ENCODE peak calls at places on chromosomes 11 and 22, in seven cellular contexts. X is stimulated activated CD4-positive, alpha-beta T cell treated with anti-CD3 and anti-CD28 coated beads, Interleukin-4, amount 100 ng/mL, for 48 hours; U is stimulated activated CD8-positive, alpha-beta memory T cell treated with anti-CD3 and anti-CD28 coated beads, Interleukin-15, amount 100 ng/mL, for 4 hours; N is left ventricle myocardium inferior; R is NCI-H510A treated with DMSO at 0.1 percent for 48 hours; S is RWPE2; L is RWPE1. T is an unnamed sample.

GRCh38 chr11:70482529-70482917 is 84.2 kb downstream of the CTTN start:
- DNase-seq in X (no peak), U (no peak), N (peak; percentile 61), R (no peak), S (no peak), L (no peak), T (no peak)

GRCh38 chr11:114160884-114161283 is 101.4 kb downstream of the ZBTB16 start:
- DNase-seq in X (no peak), U (no peak), N (no peak), R (no peak), S (no peak), L (no peak), T (no peak)

GRCh38 chr11:75468534-75469340 is 35.7 kb upstream of the KLHL35 start:
- DNase-seq in X (no peak), U (no peak), N (peak; percentile 70), R (no peak), S (no peak), L (no peak), T (no peak)

GRCh38 chr11:72228844-72229231 is 4.3 kb downstream of the INPPL1 start:
- DNase-seq in X (no peak), U (no peak), N (no peak), R (no peak), S (no peak), L (no peak), T (no peak)

GRCh38 chr11:121194731-121195596 is 93.9 kb downstream of the TECTA start:
- DNase-seq in X (peak; percentile 47), U (no peak), N (no peak), R (peak; percentile 4), S (no peak), L (peak; percentile 41), T (peak; percentile 26)

GRCh38 chr11:9057032-9057431 is 34.4 kb downstream of the SCUBE2 start:
- DNase-seq in X (no peak), U (no peak), N (no peak), R (no peak), S (no peak), L (no peak), T (no peak)

GRCh38 chr22:43811777-43812148 is 342 bp downstream of the EFCAB6 start:
- DNase-seq in X (no peak), U (no peak), N (no peak), R (no peak), S (no peak), L (peak; percentile 16), T (no peak)

GRCh38 chr22:40033586-40034380 is 39.0 kb downstream of the FAM83F start:
- DNase-seq in X (no peak), U (no peak), N (no peak), R (no peak), S (no peak), L (no peak), T (no peak)

GRCh38 chr22:18033204-18033998 is 9.0 kb upstream of the MICAL3 start:
- DNase-seq in X (no peak), U (no peak), N (no peak), R (no peak), S (no peak), L (no peak), T (no peak)

GRCh38 chr11:128518493-128519207 is 68.7 kb downstream of the ETS1 start:
- DNase-seq in X (no peak), U (no peak), N (no peak), R (peak; percentile 62), S (no peak), L (no peak), T (no peak)

GRCh38 chr11:112999518-112999917 is 38.3 kb downstream of the NCAM1 start:
- DNase-seq in X (no peak), U (no peak), N (no peak), R (peak; percentile 48), S (no peak), L (no peak), T (no peak)

GRCh38 chr11:2400761-2401435 is 348 bp downstream of the TSSC4 start:
- DNase-seq in X (no peak), U (no peak), N (no peak), R (no peak), S (no peak), L (no peak), T (no peak)

T was measured in GM18507.